ENCODE peak calls at places on chromosome 1, in seven cellular contexts. K is CD8-positive, alpha-beta T cell; J is neural crest cell; O is fibroblast of lung; P is glutamatergic neuron; H is neuronal stem cell; I is EL. C is an unnamed sample.

GRCh38 chr1:184624626-184625025 is 130.0 kb downstream of the EDEM3 start:
- DNase-seq in I (peak), K (no peak), P (no peak), J (no peak), H (no peak), O (peak), C (no peak)

GRCh38 chr1:25083481-25084345 is 148.6 kb downstream of the SYF2 start:
- DNase-seq in P (peak), H (no peak), K (no peak), O (no peak), J (no peak), I (no peak), C (no peak)

GRCh38 chr1:21814981-21815583 is 3.0 kb downstream of the LDLRAD2 start:
- DNase-seq in H (no peak), J (no peak), O (no peak), I (no peak), K (no peak), P (no peak), C (no peak)

GRCh38 chr1:205199090-205199930 is 12.2 kb downstream of the DSTYK start:
- DNase-seq in H (no peak), P (no peak), J (no peak), O (peak), I (peak), K (no peak), C (no peak)

GRCh38 chr1:202644219-202645096 is 65.8 kb downstream of the SYT2 start:
- DNase-seq in K (no peak), H (no peak), I (no peak), O (no peak), J (no peak), P (no peak), C (peak)

GRCh38 chr1:66364578-66365391 is 169.2 kb upstream of the SGIP1 start:
- DNase-seq in P (no peak), K (no peak), H (no peak), J (no peak), I (peak), O (peak), C (no peak)

GRCh38 chr1:19398309-19398760 is 86.2 kb downstream of the SLC66A1 start:
- DNase-seq in K (no peak), J (no peak), H (no peak), O (peak), P (no peak), I (peak), C (no peak)

GRCh38 chr1:27090921-27091320 is 64.0 kb downstream of the SLC9A1 start:
- DNase-seq in K (no peak), I (no peak), J (no peak), O (no peak), H (no peak), P (no peak), C (no peak)

GRCh38 chr1:109061183-109061582 is 14.6 kb downstream of the TAF13 start:
- DNase-seq in H (no peak), I (no peak), K (no peak), O (no peak), J (no peak), P (no peak), C (no peak)

GRCh38 chr1:167977245-167977644 is 40.4 kb upstream of the MPC2 start:
- DNase-seq in J (no peak), H (no peak), O (no peak), K (no peak), P (no peak), I (no peak), C (no peak)

GRCh38 chr1:98991127-98992003 is 13.3 kb downstream of the PLPPR5 start:
- DNase-seq in J (no peak), I (peak), K (no peak), H (no peak), P (no peak), O (peak), C (no peak)

GRCh38 chr1:25754421-25755195 is 45.4 kb upstream of the SELENON start:
- DNase-seq in J (no peak), O (no peak), K (no peak), P (no peak), I (no peak), H (no peak), C (no peak)

GRCh38 chr1:235513495-235514366 is 9.5 kb upstream of the B3GALNT2 start:
- DNase-seq in H (peak), P (no peak), J (peak), O (peak), I (peak), K (no peak), C (peak)

GRCh38 chr1:239394107-239394506 is 7.7 kb downstream of the CHRM3 start:
- DNase-seq in P (no peak), I (peak), J (no peak), H (no peak), K (no peak), O (no peak), C (no peak)

GRCh38 chr1:224959656-224960055 is 30.2 kb downstream of the DNAH14 start:
- DNase-seq in O (no peak), I (no peak), P (no peak), H (no peak), J (no peak), K (no peak), C (no peak)

GRCh38 chr1:19877821-19878636 is 4.2 kb upstream of the OTUD3 start:
- DNase-seq in P (no peak), O (no peak), H (no peak), J (no peak), K (no peak), I (no peak), C (no peak)

GRCh38 chr1:70779571-70779970 is 268.0 kb downstream of the PTGER3 start:
- DNase-seq in K (no peak), I (peak), J (no peak), O (peak), H (no peak), P (no peak), C (no peak)

GRCh38 chr1:59565611-59566410 is 248.9 kb upstream of the HOOK1 start:
- DNase-seq in H (no peak), J (no peak), O (peak), K (no peak), I (peak), P (no peak), C (no peak)

GRCh38 chr1:205358579-205358978 is 1.9 kb upstream of the KLHDC8A start:
- DNase-seq in J (no peak), I (no peak), P (no peak), O (no peak), K (no peak), H (no peak), C (no peak)

C was measured in nephron progenitor cell.